ENCODE peak calls at places on chromosomes 13 and 19, in eight cellular contexts. One of them, this sample, is unnamed.

GRCh38 chr19:55913643-55914268 is 18.4 kb downstream of the NLRP13 start:
- DNase-seq in pancreas: no peak
- DNase-seq in psoas muscle: no peak
- DNase-seq in neural progenitor cell: no peak
- DNase-seq in lower leg skin: no peak
- DNase-seq in mucosa of descending colon: no peak
- DNase-seq in bronchial epithelial cell: no peak
- DNase-seq in cardiac fibroblast: no peak
- DNase-seq in this sample: no peak

GRCh38 chr13:31476266-31476665 is 263.1 kb upstream of the RXFP2 start:
- DNase-seq in pancreas: no peak
- DNase-seq in psoas muscle: no peak
- DNase-seq in neural progenitor cell: no peak
- DNase-seq in lower leg skin: no peak
- DNase-seq in mucosa of descending colon: no peak
- DNase-seq in bronchial epithelial cell: no peak
- DNase-seq in cardiac fibroblast: peak; percentile 72
- DNase-seq in this sample: no peak

GRCh38 chr13:45564108-45564507 is 51.4 kb downstream of the ERICH6B start:
- DNase-seq in pancreas: no peak
- DNase-seq in psoas muscle: no peak
- DNase-seq in neural progenitor cell: no peak
- DNase-seq in lower leg skin: no peak
- DNase-seq in mucosa of descending colon: no peak
- DNase-seq in bronchial epithelial cell: peak; percentile 76
- DNase-seq in cardiac fibroblast: peak; percentile 66
- DNase-seq in this sample: peak; percentile 79

GRCh38 chr13:25225970-25226369 is 53.9 kb upstream of the AMER2 start:
- DNase-seq in pancreas: no peak
- DNase-seq in psoas muscle: no peak
- DNase-seq in neural progenitor cell: no peak
- DNase-seq in lower leg skin: no peak
- DNase-seq in mucosa of descending colon: no peak
- DNase-seq in bronchial epithelial cell: no peak
- DNase-seq in cardiac fibroblast: no peak
- DNase-seq in this sample: no peak

GRCh38 chr19:38304866-38305429 is 897 bp downstream of the C19orf33 start:
- DNase-seq in pancreas: peak; percentile 87
- DNase-seq in psoas muscle: no peak
- DNase-seq in neural progenitor cell: peak; percentile 96
- DNase-seq in lower leg skin: no peak
- DNase-seq in mucosa of descending colon: peak; percentile 95
- DNase-seq in bronchial epithelial cell: peak; percentile 83
- DNase-seq in cardiac fibroblast: no peak
- DNase-seq in this sample: peak; percentile 93

GRCh38 chr13:38868399-38868798 is 122.2 kb downstream of the STOML3 start:
- DNase-seq in pancreas: no peak
- DNase-seq in psoas muscle: no peak
- DNase-seq in neural progenitor cell: no peak
- DNase-seq in lower leg skin: no peak
- DNase-seq in mucosa of descending colon: no peak
- DNase-seq in bronchial epithelial cell: no peak
- DNase-seq in cardiac fibroblast: no peak
- DNase-seq in this sample: no peak

GRCh38 chr19:18292810-18293641 is 11.6 kb upstream of the JUND start:
- DNase-seq in pancreas: peak; percentile 78
- DNase-seq in psoas muscle: peak; percentile 90
- DNase-seq in neural progenitor cell: peak; percentile 94
- DNase-seq in lower leg skin: peak; percentile 78
- DNase-seq in mucosa of descending colon: peak; percentile 89
- DNase-seq in bronchial epithelial cell: no peak
- DNase-seq in cardiac fibroblast: peak; percentile 56
- DNase-seq in this sample: no peak

GRCh38 chr13:31214379-31214778 is 14.6 kb downstream of the B3GLCT start:
- DNase-seq in pancreas: no peak
- DNase-seq in psoas muscle: no peak
- DNase-seq in neural progenitor cell: no peak
- DNase-seq in lower leg skin: no peak
- DNase-seq in mucosa of descending colon: no peak
- DNase-seq in bronchial epithelial cell: no peak
- DNase-seq in cardiac fibroblast: no peak
- DNase-seq in this sample: no peak

GRCh38 chr13:40589285-40590109 is 76.9 kb downstream of the FOXO1 start:
- DNase-seq in pancreas: no peak
- DNase-seq in psoas muscle: peak; percentile 62
- DNase-seq in neural progenitor cell: peak; percentile 38
- DNase-seq in lower leg skin: peak; percentile 45
- DNase-seq in mucosa of descending colon: no peak
- DNase-seq in bronchial epithelial cell: peak; percentile 90
- DNase-seq in cardiac fibroblast: peak; percentile 93
- DNase-seq in this sample: peak; percentile 92

GRCh38 chr13:43693639-43694038 is 93.1 kb downstream of the ENOX1 start:
- DNase-seq in pancreas: no peak
- DNase-seq in psoas muscle: no peak
- DNase-seq in neural progenitor cell: no peak
- DNase-seq in lower leg skin: no peak
- DNase-seq in mucosa of descending colon: no peak
- DNase-seq in bronchial epithelial cell: no peak
- DNase-seq in cardiac fibroblast: no peak
- DNase-seq in this sample: no peak

GRCh38 chr19:40322271-40322610 is 26.0 kb downstream of the C19orf47 start:
- DNase-seq in pancreas: no peak
- DNase-seq in psoas muscle: no peak
- DNase-seq in neural progenitor cell: no peak
- DNase-seq in lower leg skin: no peak
- DNase-seq in mucosa of descending colon: no peak
- DNase-seq in bronchial epithelial cell: peak; percentile 4
- DNase-seq in cardiac fibroblast: peak; percentile 38
- DNase-seq in this sample: peak; percentile 15

GRCh38 chr13:29411493-29411892 is 184.0 kb downstream of the SLC7A1 start:
- DNase-seq in pancreas: no peak
- DNase-seq in psoas muscle: no peak
- DNase-seq in neural progenitor cell: no peak
- DNase-seq in lower leg skin: no peak
- DNase-seq in mucosa of descending colon: no peak
- DNase-seq in bronchial epithelial cell: peak; percentile 48
- DNase-seq in cardiac fibroblast: peak; percentile 55
- DNase-seq in this sample: peak; percentile 29

GRCh38 chr13:107043016-107043957 is 475.4 kb upstream of the ARGLU1 start:
- DNase-seq in pancreas: no peak
- DNase-seq in psoas muscle: no peak
- DNase-seq in neural progenitor cell: no peak
- DNase-seq in lower leg skin: peak; percentile 47
- DNase-seq in mucosa of descending colon: no peak
- DNase-seq in bronchial epithelial cell: no peak
- DNase-seq in cardiac fibroblast: no peak
- DNase-seq in this sample: no peak

GRCh38 chr19:44878119-44878865 is 12.8 kb upstream of the TOMM40 start:
- DNase-seq in pancreas: no peak
- DNase-seq in psoas muscle: no peak
- DNase-seq in neural progenitor cell: no peak
- DNase-seq in lower leg skin: no peak
- DNase-seq in mucosa of descending colon: no peak
- DNase-seq in bronchial epithelial cell: no peak
- DNase-seq in cardiac fibroblast: no peak
- DNase-seq in this sample: no peak

GRCh38 chr19:35715981-35716734 is 1.6 kb upstream of the KMT2B start:
- DNase-seq in pancreas: peak; percentile 79
- DNase-seq in psoas muscle: peak; percentile 81
- DNase-seq in neural progenitor cell: peak; percentile 17
- DNase-seq in lower leg skin: no peak
- DNase-seq in mucosa of descending colon: peak; percentile 82
- DNase-seq in bronchial epithelial cell: no peak
- DNase-seq in cardiac fibroblast: no peak
- DNase-seq in this sample: no peak

GRCh38 chr13:31913459-31913858 is 118.1 kb upstream of the FRY start:
- DNase-seq in pancreas: no peak
- DNase-seq in psoas muscle: no peak
- DNase-seq in neural progenitor cell: no peak
- DNase-seq in lower leg skin: no peak
- DNase-seq in mucosa of descending colon: no peak
- DNase-seq in bronchial epithelial cell: no peak
- DNase-seq in cardiac fibroblast: peak; percentile 33
- DNase-seq in this sample: no peak

GRCh38 chr19:52946322-52947310 is 16.1 kb downstream of the ZNF816 start:
- DNase-seq in pancreas: peak; percentile 92
- DNase-seq in psoas muscle: no peak
- DNase-seq in neural progenitor cell: peak; percentile 83
- DNase-seq in lower leg skin: no peak
- DNase-seq in mucosa of descending colon: peak; percentile 63
- DNase-seq in bronchial epithelial cell: no peak
- DNase-seq in cardiac fibroblast: peak; percentile 14
- DNase-seq in this sample: no peak

GRCh38 chr19:8355631-8356402 is 8.1 kb upstream of the ANGPTL4 start:
- DNase-seq in pancreas: no peak
- DNase-seq in psoas muscle: peak; percentile 53
- DNase-seq in neural progenitor cell: no peak
- DNase-seq in lower leg skin: peak; percentile 64
- DNase-seq in mucosa of descending colon: peak; percentile 35
- DNase-seq in bronchial epithelial cell: peak; percentile 89
- DNase-seq in cardiac fibroblast: peak; percentile 99
- DNase-seq in this sample: peak; percentile 78

GRCh38 chr13:21549633-21550032 is 54.3 kb downstream of the MICU2 start:
- DNase-seq in pancreas: no peak
- DNase-seq in psoas muscle: no peak
- DNase-seq in neural progenitor cell: no peak
- DNase-seq in lower leg skin: no peak
- DNase-seq in mucosa of descending colon: no peak
- DNase-seq in bronchial epithelial cell: no peak
- DNase-seq in cardiac fibroblast: no peak
- DNase-seq in this sample: no peak

GRCh38 chr19:40284501-40285352 is at the start of gene AKT2:
- DNase-seq in pancreas: peak; percentile 84
- DNase-seq in psoas muscle: no peak
- DNase-seq in neural progenitor cell: peak; percentile 94
- DNase-seq in lower leg skin: no peak
- DNase-seq in mucosa of descending colon: no peak
- DNase-seq in bronchial epithelial cell: no peak
- DNase-seq in cardiac fibroblast: no peak
- DNase-seq in this sample: no peak

GRCh38 chr19:7795555-7796161 is 32.6 kb downstream of the CLEC4M start:
- DNase-seq in pancreas: no peak
- DNase-seq in psoas muscle: no peak
- DNase-seq in neural progenitor cell: no peak
- DNase-seq in lower leg skin: no peak
- DNase-seq in mucosa of descending colon: no peak
- DNase-seq in bronchial epithelial cell: peak; percentile 18
- DNase-seq in cardiac fibroblast: peak; percentile 34
- DNase-seq in this sample: no peak

GRCh38 chr13:50845211-50845610 is 1.7 kb upstream of the DLEU7 start:
- DNase-seq in pancreas: no peak
- DNase-seq in psoas muscle: no peak
- DNase-seq in neural progenitor cell: no peak
- DNase-seq in lower leg skin: no peak
- DNase-seq in mucosa of descending colon: no peak
- DNase-seq in bronchial epithelial cell: no peak
- DNase-seq in cardiac fibroblast: no peak
- DNase-seq in this sample: no peak

GRCh38 chr19:15154002-15154612 is 46.7 kb downstream of the NOTCH3 start:
- DNase-seq in pancreas: no peak
- DNase-seq in psoas muscle: no peak
- DNase-seq in neural progenitor cell: peak; percentile 54
- DNase-seq in lower leg skin: no peak
- DNase-seq in mucosa of descending colon: no peak
- DNase-seq in bronchial epithelial cell: peak; percentile 67
- DNase-seq in cardiac fibroblast: peak; percentile 72
- DNase-seq in this sample: peak; percentile 66

DNA sequence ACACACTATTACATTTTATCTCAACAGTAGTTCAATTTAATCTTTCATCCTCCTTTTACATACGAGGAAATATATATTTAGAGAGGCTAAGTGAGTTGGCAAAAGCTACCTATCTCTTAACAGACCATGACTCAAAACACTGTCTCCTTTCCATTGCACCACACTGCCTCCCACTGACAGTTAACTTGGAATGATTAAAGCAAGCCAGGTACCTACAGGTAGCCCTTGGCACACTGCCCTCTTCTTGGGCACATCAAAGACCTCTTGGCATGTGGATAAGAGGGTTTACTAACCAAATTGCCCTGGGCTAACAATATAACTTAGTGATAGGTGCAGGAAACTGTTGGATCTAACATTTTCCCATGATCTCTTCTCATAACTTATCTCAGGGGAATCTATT is 1.9 kb downstream of the ABHD13 start:
- DNase-seq in pancreas: peak; percentile 46
- DNase-seq in psoas muscle: no peak
- DNase-seq in neural progenitor cell: no peak
- DNase-seq in lower leg skin: no peak
- DNase-seq in mucosa of descending colon: peak; percentile 31
- DNase-seq in bronchial epithelial cell: peak; percentile 93
- DNase-seq in cardiac fibroblast: no peak
- DNase-seq in this sample: peak; percentile 91
- TF ChIP-seq CTCF in pancreas: no peak
- TF ChIP-seq CTCF in psoas muscle: no peak
- TF ChIP-seq CTCF in neural progenitor cell: no peak
- TF ChIP-seq CTCF in lower leg skin: no peak
- TF ChIP-seq CTCF in mucosa of descending colon: no peak
- TF ChIP-seq CTCF in bronchial epithelial cell: peak; percentile 37
- TF ChIP-seq CTCF in cardiac fibroblast: no peak
- TF ChIP-seq CTCF in this sample: peak; percentile 49

DNA sequence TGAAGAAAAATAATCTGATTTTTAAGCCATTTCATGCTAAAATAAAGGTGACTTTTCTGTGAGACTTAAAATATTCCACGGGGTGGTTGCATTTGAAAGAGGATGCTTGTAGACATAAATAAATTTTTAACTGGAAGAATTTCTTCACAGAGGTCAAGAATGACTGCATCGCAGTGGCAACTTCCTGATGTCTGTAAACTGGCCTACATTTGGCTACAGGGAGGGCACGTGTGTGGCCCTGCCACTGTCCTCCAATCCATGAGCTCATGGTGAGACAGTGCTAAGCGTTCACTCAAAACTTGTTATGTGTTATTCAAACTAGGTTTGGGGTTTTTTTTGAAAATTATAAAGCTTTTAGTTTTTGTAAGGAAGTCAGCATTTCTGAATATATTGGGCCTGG is 1089.3 kb downstream of the EFNB2 start:
- DNase-seq in pancreas: no peak
- DNase-seq in psoas muscle: no peak
- DNase-seq in neural progenitor cell: no peak
- DNase-seq in lower leg skin: no peak
- DNase-seq in mucosa of descending colon: no peak
- DNase-seq in bronchial epithelial cell: no peak
- DNase-seq in cardiac fibroblast: peak; percentile 26
- DNase-seq in this sample: no peak
- H3K4me3 ChIP-seq in pancreas: no peak overlapping the region
- H3K4me3 ChIP-seq in psoas muscle: no peak overlapping the region
- H3K4me3 ChIP-seq in neural progenitor cell: no peak overlapping the region
- H3K4me3 ChIP-seq in lower leg skin: no peak overlapping the region
- H3K4me3 ChIP-seq in mucosa of descending colon: no peak overlapping the region
- H3K4me3 ChIP-seq in bronchial epithelial cell: no peak overlapping the region
- H3K4me3 ChIP-seq in cardiac fibroblast: no peak overlapping the region
- H3K4me3 ChIP-seq in this sample: no peak overlapping the region

GRCh38 chr13:64446372-64446771 is 2783.8 kb downstream of the PCDH9 start:
- DNase-seq in pancreas: no peak
- DNase-seq in psoas muscle: no peak
- DNase-seq in neural progenitor cell: no peak
- DNase-seq in lower leg skin: no peak
- DNase-seq in mucosa of descending colon: no peak
- DNase-seq in bronchial epithelial cell: no peak
- DNase-seq in cardiac fibroblast: peak; percentile 35
- DNase-seq in this sample: peak; percentile 40
- TF ChIP-seq CTCF in pancreas: no peak
- TF ChIP-seq CTCF in psoas muscle: no peak
- TF ChIP-seq CTCF in neural progenitor cell: peak; percentile 56
- TF ChIP-seq CTCF in lower leg skin: no peak
- TF ChIP-seq CTCF in mucosa of descending colon: no peak
- TF ChIP-seq CTCF in bronchial epithelial cell: peak; percentile 16
- TF ChIP-seq CTCF in cardiac fibroblast: peak; percentile 66
- TF ChIP-seq CTCF in this sample: peak; percentile 68

GRCh38 chr19:32403291-32403995 is 2.1 kb upstream of the DPY19L3 start:
- DNase-seq in pancreas: no peak
- DNase-seq in psoas muscle: no peak
- DNase-seq in neural progenitor cell: peak; percentile 52
- DNase-seq in lower leg skin: no peak
- DNase-seq in mucosa of descending colon: no peak
- DNase-seq in bronchial epithelial cell: no peak
- DNase-seq in cardiac fibroblast: no peak
- DNase-seq in this sample: no peak
- H3K4me3 ChIP-seq in pancreas: no peak overlapping the region
- H3K4me3 ChIP-seq in psoas muscle: no peak overlapping the region
- H3K4me3 ChIP-seq in neural progenitor cell: peak overlapping the region; percentile 96
- H3K4me3 ChIP-seq in lower leg skin: no peak overlapping the region
- H3K4me3 ChIP-seq in mucosa of descending colon: no peak overlapping the region
- H3K4me3 ChIP-seq in bronchial epithelial cell: no peak overlapping the region
- H3K4me3 ChIP-seq in cardiac fibroblast: no peak overlapping the region
- H3K4me3 ChIP-seq in this sample: no peak overlapping the region

This sample was measured in epithelial cell of esophagus.